ENCODE peak calls at places on chromosomes 7 and 10, in five cellular contexts. D is RKO; S is mesothelial cell of epicardium; X is stimulated activated CD4-positive, alpha-beta T cell treated with anti-CD3 and anti-CD28 coated beads, Interleukin-15, amount 100 ng/mL, for 1 hour; Y is upper lobe of left lung. P is an unnamed sample.
A peak's percentile ranks its signal among the peaks of the same experiment; 100 is the strongest.

GRCh38 chr10:44042075-44042770 is 342.7 kb downstream of the CXCL12 start:
- DNase-seq in D (no peak), S (no peak), X (no peak), Y (no peak), P (no peak)

GRCh38 chr10:13189946-13190345 is 28.6 kb downstream of the MCM10 start:
- DNase-seq in D (no peak), S (no peak), X (no peak), Y (no peak), P (no peak)

GRCh38 chr7:4143006-4143405 is 539.1 kb upstream of the FOXK1 start:
- DNase-seq in D (no peak), S (no peak), X (no peak), Y (no peak), P (no peak)

GRCh38 chr10:95183451-95184230 is 10.4 kb upstream of the ACSM6 start:
- DNase-seq in D (peak; percentile 84), S (peak; percentile 94), X (peak; percentile 63), Y (peak; percentile 89), P (peak; percentile 94)

GRCh38 chr7:142188846-142189245 is 69.0 kb downstream of the PRSS58 start:
- DNase-seq in D (peak; percentile 48), S (no peak), X (no peak), Y (no peak), P (no peak)

GRCh38 chr10:87861566-87861952 is 1.8 kb downstream of the KLLN start:
- DNase-seq in D (peak; percentile 48), S (no peak), X (no peak), Y (peak; percentile 95), P (peak; percentile 56)

GRCh38 chr10:18620856-18621255 is 30.5 kb downstream of the NSUN6 start:
- DNase-seq in D (no peak), S (no peak), X (no peak), Y (no peak), P (no peak)

GRCh38 chr10:68239596-68240150 is 7.8 kb upstream of the ATOH7 start:
- DNase-seq in D (no peak), S (no peak), X (no peak), Y (no peak), P (no peak)

GRCh38 chr10:71302451-71302850 is 16.6 kb upstream of the SLC29A3 start:
- DNase-seq in D (no peak), S (no peak), X (no peak), Y (no peak), P (no peak)

GRCh38 chr10:117972168-117972822 is 74.4 kb downstream of the RAB11FIP2 start:
- DNase-seq in D (no peak), S (no peak), X (no peak), Y (no peak), P (no peak)

GRCh38 chr7:158365332-158365731 is 222.3 kb downstream of the PTPRN2 start:
- DNase-seq in D (no peak), S (no peak), X (no peak), Y (no peak), P (no peak)

GRCh38 chr7:24152356-24152755 is 131.6 kb upstream of the NPY start:
- DNase-seq in D (peak; percentile 11), S (no peak), X (no peak), Y (no peak), P (no peak)

GRCh38 chr10:102090772-102091171 is 25.6 kb downstream of the HPS6 start:
- DNase-seq in D (no peak), S (no peak), X (no peak), Y (no peak), P (no peak)

GRCh38 chr10:85613391-85613790 is 753.2 kb downstream of the GRID1 start:
- DNase-seq in D (no peak), S (no peak), X (no peak), Y (no peak), P (no peak)

GRCh38 chr10:129918401-129918800 is 45.7 kb downstream of the EBF3 start:
- DNase-seq in D (no peak), S (no peak), X (no peak), Y (peak; percentile 9), P (no peak)

GRCh38 chr10:119022846-119023552 is 6.5 kb upstream of the NANOS1 start:
- DNase-seq in D (peak; percentile 63), S (no peak), X (no peak), Y (no peak), P (no peak)

GRCh38 chr7:100465702-100466311 is 1.7 kb upstream of the SPACDR start:
- DNase-seq in D (peak; percentile 78), S (no peak), X (no peak), Y (peak; percentile 84), P (peak; percentile 65)

GRCh38 chr7:37198906-37199485 is 249.7 kb downstream of the ELMO1 start:
- DNase-seq in D (peak; percentile 71), S (peak; percentile 87), X (peak; percentile 57), Y (peak; percentile 78), P (peak; percentile 83)

GRCh38 chr10:50990568-50991495 is 83.5 kb upstream of the PRKG1 start:
- DNase-seq in D (no peak), S (peak; percentile 48), X (no peak), Y (peak; percentile 71), P (peak; percentile 34)

GRCh38 chr10:8511026-8511425 is 456.5 kb downstream of the GATA3 start:
- DNase-seq in D (no peak), S (no peak), X (no peak), Y (no peak), P (no peak)

GRCh38 chr10:75547391-75548298 is 116.2 kb downstream of the LRMDA start:
- DNase-seq in D (no peak), S (no peak), X (no peak), Y (no peak), P (no peak)

GRCh38 chr10:90920986-90921643 is at the start of gene ANKRD1:
- DNase-seq in D (peak; percentile 80), S (no peak), X (no peak), Y (no peak), P (no peak)

GRCh38 chr10:90917968-90918318 is 2.9 kb downstream of the ANKRD1 start:
- DNase-seq in D (no peak), S (no peak), X (no peak), Y (no peak), P (no peak)

P was measured in WTC11.